ENCODE peak calls at places on chromosomes 4 and X, in four cellular contexts. V, J, P and R are unnamed samples. For H3K27me3, the result is how much of the 10 kb centered on the place peaks cover.

GRCh38 chr4:118400362-118400761 is 47.6 kb upstream of the PRSS12 start:
- DNase-seq in V (no peak), J (no peak), P (no peak), R (no peak)

GRCh38 chr4:53986062-53986461 is 78.3 kb downstream of the CHIC2 start:
- DNase-seq in P (no peak), V (no peak), J (no peak), R (no peak)

GRCh38 chrX:31318866-31319265 is 247.0 kb upstream of the FTHL17 start:
- DNase-seq in V (no peak), J (no peak), P (no peak), R (no peak)

GRCh38 chr4:31362756-31363155 is 642.6 kb downstream of the PCDH7 start:
- DNase-seq in V (no peak), P (no peak), J (no peak), R (no peak)

GRCh38 chrX:96430756-96431455 is 253.7 kb upstream of the DIAPH2 start:
- DNase-seq in P (no peak), V (no peak), J (no peak), R (no peak)

GRCh38 chr4:134470544-134470943 is 269.0 kb upstream of the PABPC4L start:
- DNase-seq in P (peak), V (no peak), J (peak), R (no peak)

GRCh38 chr4:6085943-6086628 is 67.9 kb upstream of the C4orf50 start:
- DNase-seq in P (no peak), J (no peak), V (no peak), R (no peak)

GRCh38 chrX:140034916-140035315 is 69.6 kb upstream of the CXorf66 start:
- DNase-seq in V (no peak), J (no peak), P (no peak), R (no peak)

GRCh38 chr4:8115203-8115520 is 43.5 kb downstream of the ABLIM2 start:
- DNase-seq in J (no peak), V (no peak), P (no peak), R (no peak)

GRCh38 chr4:179867300-179867878 is 2375.8 kb upstream of the TENM3 start:
- DNase-seq in V (peak), P (peak), J (peak), R (peak)

GRCh38 chr4:13526658-13527057 is 17.6 kb downstream of the NKX3-2 start:
- DNase-seq in J (no peak), V (no peak), P (no peak), R (no peak)

GRCh38 chr4:176789955-176790354 is 2.8 kb downstream of the VEGFC start:
- DNase-seq in V (peak), J (no peak), P (no peak), R (no peak)

GRCh38 chrX:153882086-153882498 is 3.9 kb downstream of the L1CAM start:
- DNase-seq in V (no peak), P (no peak), J (no peak), R (no peak)

GRCh38 chrX:103794117-103794516 is 17.5 kb downstream of the PLP1 start:
- DNase-seq in J (no peak), P (no peak), V (no peak), R (no peak)

GRCh38 chrX:11137543-11138139 is 26.5 kb downstream of the HCCS start:
- DNase-seq in P (no peak), J (no peak), V (no peak), R (no peak)

GRCh38 chr4:73438048-73438447 is 2.0 kb downstream of the AFP start:
- DNase-seq in P (no peak), V (no peak), J (no peak), R (no peak)

GRCh38 chr4:114400531-114400930 is 198.1 kb upstream of the UGT8 start:
- DNase-seq in V (no peak), P (no peak), J (no peak), R (no peak)

GRCh38 chr4:56077676-56078075 is 128.9 kb downstream of the CEP135 start:
- DNase-seq in P (no peak), V (no peak), J (no peak), R (no peak)

GRCh38 chrX:67604979-67605703 is 61.3 kb downstream of the AR start:
- DNase-seq in P (no peak), V (no peak), J (no peak), R (no peak)

GRCh38 chr4:85790582-85790981 is 315.6 kb downstream of the ARHGAP24 start:
- DNase-seq in P (no peak), J (no peak), V (no peak), R (no peak)

GRCh38 chr4:153385784-153386183 is 41.3 kb downstream of the MND1 start:
- DNase-seq in J (no peak), P (no peak), V (no peak), R (no peak)

GRCh38 chr4:15744016-15744415 is 34.1 kb upstream of the CD38 start:
- DNase-seq in J (no peak), V (no peak), P (no peak), R (no peak)

GRCh38 chr4:138475116-138475515 is 233.0 kb upstream of the SLC7A11 start:
- DNase-seq in J (no peak), V (no peak), P (no peak), R (no peak)

GRCh38 chr4:31324814-31325213 is 604.6 kb downstream of the PCDH7 start:
- DNase-seq in J (no peak), P (no peak), V (no peak), R (no peak)

GRCh38 chr4:54232151-54232688 is 3.1 kb downstream of the PDGFRA start:
- DNase-seq in J (no peak), V (no peak), P (no peak), R (no peak)

GRCh38 chr4:71346710-71347109 is 7.9 kb downstream of the SLC4A4 start:
- DNase-seq in P (no peak), V (no peak), J (no peak), R (no peak)

GRCh38 chr4:188941524-188942109 is 802.4 kb downstream of the TRIML1 start:
- DNase-seq in V (no peak), J (no peak), P (no peak), R (no peak)

GRCh38 chrX:129932137-129932791 is 26.3 kb downstream of the UTP14A start:
- DNase-seq in P (peak), J (peak), V (peak), R (peak)

GRCh38 chrX:124005220-124005619 is 43.7 kb downstream of the STAG2 start:
- DNase-seq in V (no peak), J (no peak), P (no peak), R (no peak)

GRCh38 chrX:130975947-130976346 is 72.9 kb upstream of the ENOX2 start:
- DNase-seq in P (peak), V (peak), J (no peak), R (peak)

GRCh38 chrX:68332156-68332823 is 101.0 kb downstream of the OPHN1 start:
- DNase-seq in P (no peak), J (no peak), V (no peak), R (no peak)

GRCh38 chrX:57286507-57287251 is at the start of gene FAAH2:
- DNase-seq in J (peak), V (no peak), P (peak), R (peak)

GRCh38 chrX:123408856-123409737 is 225.0 kb downstream of the GRIA3 start:
- DNase-seq in J (no peak), P (no peak), V (no peak), R (peak)

GRCh38 chrX:47815901-47816845 is 20.5 kb upstream of the ZNF81 start:
- DNase-seq in J (no peak), P (peak), V (no peak), R (no peak)

GRCh38 chr4:104901438-104901837 is 245.2 kb upstream of the TET2 start:
- DNase-seq in P (no peak), V (peak), J (no peak), R (peak)
- TF ChIP-seq CTCF in P (no peak), V (no peak), J (no peak), R (peak)

DNA sequence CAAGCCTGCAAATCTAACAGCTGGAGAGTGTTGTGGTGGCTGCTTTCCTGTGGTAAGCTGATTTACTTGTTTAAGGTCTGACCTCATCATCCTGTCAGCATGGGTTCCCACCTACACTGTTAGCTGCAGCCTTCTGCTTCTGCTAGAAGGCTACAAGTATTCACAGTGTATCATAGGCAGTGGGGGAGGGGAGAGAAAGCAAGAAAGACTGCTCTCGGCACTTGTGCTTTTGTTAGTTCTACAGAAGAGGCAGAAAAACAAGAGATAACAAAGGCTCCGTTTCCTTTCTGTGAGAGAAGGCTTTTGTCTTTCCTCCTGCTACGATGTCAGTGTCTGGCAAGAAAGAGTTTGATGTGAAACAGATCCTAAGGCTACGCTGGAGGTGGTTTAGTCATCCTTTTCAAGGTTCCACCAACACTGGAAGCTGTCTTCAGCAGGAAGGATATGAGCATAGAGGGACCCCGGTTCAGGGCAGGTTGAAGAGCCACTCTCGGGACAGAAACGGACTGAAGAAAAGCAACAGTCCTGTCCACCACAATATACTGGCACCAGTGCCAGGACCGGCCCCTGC is at the start of gene KLHL4:
- DNase-seq in V (peak), J (no peak), P (no peak), R (no peak)
- H3K27me3 ChIP-seq in V (under half), J (under half), P (under half), R (under half)

GRCh38 chrX:12614266-12614665 is 176.9 kb upstream of the PRPS2 start:
- DNase-seq in J (no peak), P (no peak), V (no peak), R (no peak)
- TF ChIP-seq CTCF in J (no peak), P (no peak), V (no peak), R (no peak)

GRCh38 chr4:74873545-74874295 is 59.2 kb upstream of the PARM1 start:
- DNase-seq in P (peak), J (no peak), V (no peak), R (peak)

GRCh38 chr4:74878323-74878722 is 54.6 kb upstream of the PARM1 start:
- DNase-seq in J (no peak), P (no peak), V (no peak), R (no peak)

GRCh38 chr4:74875451-74875850 is 57.5 kb upstream of the PARM1 start:
- DNase-seq in P (no peak), J (no peak), V (no peak), R (peak)

DNA sequence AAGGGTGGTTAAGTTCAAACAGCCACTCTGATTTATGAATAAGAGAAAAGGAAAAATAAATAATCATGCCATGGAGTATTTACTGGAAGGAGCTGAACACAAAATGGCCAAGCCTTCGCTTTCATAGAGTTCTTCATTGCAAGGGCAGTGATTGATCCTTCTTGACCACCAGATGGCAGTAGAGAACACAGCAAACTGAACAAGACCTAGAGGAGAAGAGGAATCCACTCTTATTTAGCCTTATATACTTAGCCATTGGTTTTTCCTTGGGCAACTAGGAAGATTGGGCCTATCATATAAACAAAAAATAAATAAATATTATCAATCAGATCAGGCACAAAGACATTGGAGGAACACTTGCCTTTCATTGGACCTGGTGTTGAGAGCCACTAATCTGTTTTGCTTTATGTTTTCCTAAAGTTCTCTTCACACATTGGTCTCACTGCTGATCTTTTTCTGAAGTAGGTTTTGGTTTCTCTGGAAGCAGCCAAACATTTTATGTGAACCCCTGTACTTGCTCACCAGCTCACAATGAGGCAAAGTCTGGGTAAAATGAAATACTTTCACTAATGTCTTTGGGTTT is 58.0 kb upstream of the PARM1 start:
- DNase-seq in V (peak), P (no peak), J (peak), R (peak)
- H3K27me3 ChIP-seq in V (under half), P (under half), J (under half), R (under half)

DNA sequence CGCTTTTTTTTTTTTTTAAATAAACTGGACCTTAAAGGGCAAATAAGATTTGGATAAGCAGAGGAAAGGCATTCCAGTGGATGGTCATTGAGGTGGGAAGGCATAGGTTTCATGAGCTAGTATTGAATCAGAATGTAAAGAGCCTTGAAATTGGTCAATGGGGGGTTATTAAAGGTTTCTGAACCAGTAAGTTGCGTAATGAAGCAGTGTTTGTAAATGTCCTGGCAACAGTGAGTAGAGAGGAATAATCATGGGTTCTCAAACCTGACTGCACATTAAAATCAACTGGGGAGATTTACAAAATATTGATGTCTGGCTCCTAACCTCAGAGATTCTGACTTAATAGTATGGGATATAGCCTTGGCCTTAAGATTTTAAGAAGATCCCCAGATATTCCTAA is 23.2 kb upstream of the AMOT start:
- DNase-seq in V (no peak), J (no peak), P (no peak), R (no peak)
- TF ChIP-seq CTCF in V (no peak), J (no peak), P (no peak), R (no peak)

DNA sequence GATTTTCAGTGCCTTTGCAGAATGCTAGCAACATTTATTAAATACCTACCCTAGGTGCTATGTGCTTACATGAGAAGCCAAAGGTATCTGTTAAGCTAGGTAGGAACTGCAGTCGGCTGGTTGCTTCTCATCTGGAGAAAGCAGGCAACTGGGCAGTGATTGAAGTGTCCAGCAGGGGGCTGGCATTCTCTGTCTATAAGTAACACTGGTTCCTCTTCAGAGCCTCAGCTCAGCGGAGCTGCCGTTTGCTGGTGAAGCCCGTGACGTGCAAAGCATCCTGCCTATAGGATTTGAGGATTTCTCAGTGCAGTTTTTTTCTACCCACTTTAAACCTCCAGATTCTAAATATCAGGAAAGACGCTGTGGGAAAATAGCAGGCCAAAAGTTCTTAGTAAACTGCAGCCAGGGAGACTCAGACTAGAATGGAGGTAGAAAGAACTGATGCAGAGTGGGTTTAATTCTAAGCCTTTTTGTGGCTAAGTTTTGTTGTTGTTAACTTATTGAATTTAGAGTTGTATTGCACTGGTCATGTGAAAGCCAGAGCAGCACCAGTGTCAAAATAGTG is at the start of gene GRPR:
- DNase-seq in P (peak), J (peak), V (peak), R (peak)
- H3K27me3 ChIP-seq in P (under half), J (under half), V (half or more), R (under half)